ENCODE peak calls at places on chromosomes 12 and 14, in six cellular contexts. Z, T, C, D, V and Q are unnamed samples.

GRCh38 chr12:590206-590750 is 73.0 kb downstream of the NINJ2 start:
- DNase-seq in Z (no peak), T (no peak), C (no peak), D (no peak), V (no peak), Q (no peak)

GRCh38 chr12:3560295-3560620 is 69.3 kb downstream of the PRMT8 start:
- DNase-seq in Z (no peak), T (no peak), C (no peak), D (no peak), V (no peak), Q (no peak)

GRCh38 chr12:92133166-92133565 is 12.5 kb downstream of the BTG1 start:
- DNase-seq in Z (no peak), T (no peak), C (no peak), D (no peak), V (no peak), Q (peak)

GRCh38 chr14:59362533-59362932 is 102.6 kb downstream of the GPR135 start:
- DNase-seq in Z (no peak), T (peak), C (peak), D (no peak), V (no peak), Q (peak)

GRCh38 chr12:52029686-52030085 is 21.6 kb upstream of the NR4A1 start:
- DNase-seq in Z (no peak), T (peak), C (no peak), D (no peak), V (peak), Q (peak)

GRCh38 chr14:102342238-102342637 is 20.5 kb downstream of the CINP start:
- DNase-seq in Z (no peak), T (no peak), C (no peak), D (no peak), V (no peak), Q (no peak)

GRCh38 chr12:79023784-79024183 is 159.2 kb downstream of the SYT1 start:
- DNase-seq in Z (no peak), T (peak), C (peak), D (no peak), V (no peak), Q (peak)

GRCh38 chr14:101957406-101958234 is 6.8 kb upstream of the DYNC1H1 start:
- DNase-seq in Z (no peak), T (no peak), C (no peak), D (no peak), V (no peak), Q (no peak)

GRCh38 chr14:76201162-76201561 is 49.4 kb downstream of the GPATCH2L start:
- DNase-seq in Z (no peak), T (peak), C (peak), D (no peak), V (no peak), Q (peak)

GRCh38 chr14:100422556-100423420 is 99.6 kb downstream of the SLC25A47 start:
- DNase-seq in Z (no peak), T (peak), C (no peak), D (no peak), V (no peak), Q (peak)

GRCh38 chr12:77724367-77724957 is 106.2 kb upstream of the NAV3 start:
- DNase-seq in Z (no peak), T (peak), C (peak), D (no peak), V (no peak), Q (peak)

GRCh38 chr14:84361476-84361875 is 1168.5 kb upstream of the FLRT2 start:
- DNase-seq in Z (no peak), T (no peak), C (no peak), D (no peak), V (no peak), Q (no peak)

GRCh38 chr14:45664668-45665356 is 411.8 kb upstream of the MIS18BP1 start:
- DNase-seq in Z (no peak), T (no peak), C (no peak), D (no peak), V (peak), Q (no peak)

GRCh38 chr14:54186821-54187365 is 209.9 kb upstream of the CDKN3 start:
- DNase-seq in Z (no peak), T (no peak), C (no peak), D (no peak), V (peak), Q (no peak)

GRCh38 chr14:59199205-59199604 is 10.7 kb downstream of the DAAM1 start:
- DNase-seq in Z (no peak), T (no peak), C (peak), D (no peak), V (no peak), Q (no peak)

GRCh38 chr12:45216297-45216982 is 545 bp downstream of the ANO6 start:
- DNase-seq in Z (peak), T (peak), C (peak), D (peak), V (peak), Q (peak)

GRCh38 chr14:57291692-57292647 is 23.2 kb downstream of the AP5M1 start:
- DNase-seq in Z (no peak), T (no peak), C (no peak), D (no peak), V (no peak), Q (no peak)

GRCh38 chr14:50736932-50737419 is 68.9 kb upstream of the SAV1 start:
- DNase-seq in Z (no peak), T (no peak), C (no peak), D (no peak), V (no peak), Q (no peak)

GRCh38 chr12:110270125-110270962 is 10.7 kb upstream of the ATP2A2 start:
- DNase-seq in Z (no peak), T (peak), C (peak), D (peak), V (peak), Q (peak)

GRCh38 chr14:99118946-99119345 is 153.1 kb downstream of the BCL11B start:
- DNase-seq in Z (no peak), T (no peak), C (no peak), D (no peak), V (no peak), Q (no peak)

GRCh38 chr14:98965061-98965460 is 306.9 kb downstream of the BCL11B start:
- DNase-seq in Z (no peak), T (no peak), C (no peak), D (no peak), V (no peak), Q (no peak)

GRCh38 chr12:52850681-52851080 is 1.9 kb upstream of the KRT78 start:
- DNase-seq in Z (no peak), T (no peak), C (no peak), D (no peak), V (no peak), Q (no peak)

GRCh38 chr14:74619672-74620131 is 7.7 kb upstream of the LTBP2 start:
- DNase-seq in Z (no peak), T (peak), C (peak), D (peak), V (no peak), Q (peak)

GRCh38 chr12:33588082-33588712 is 148.6 kb upstream of the SYT10 start:
- DNase-seq in Z (peak), T (no peak), C (peak), D (no peak), V (no peak), Q (peak)

GRCh38 chr14:64844993-64845536 is 34.6 kb downstream of the SPTB start:
- DNase-seq in Z (no peak), T (no peak), C (no peak), D (no peak), V (no peak), Q (no peak)

GRCh38 chr12:12682284-12682683 is 13.7 kb downstream of the GPR19 start:
- DNase-seq in Z (no peak), T (no peak), C (no peak), D (no peak), V (no peak), Q (no peak)

GRCh38 chr14:100132161-100132902 is 27.1 kb downstream of the DEGS2 start:
- DNase-seq in Z (no peak), T (no peak), C (no peak), D (peak), V (no peak), Q (peak)

GRCh38 chr12:49888461-49889151 is 15.1 kb downstream of the FAIM2 start:
- DNase-seq in Z (no peak), T (no peak), C (no peak), D (no peak), V (peak), Q (no peak)

GRCh38 chr12:132081423-132081822 is 62.7 kb downstream of the DDX51 start:
- DNase-seq in Z (no peak), T (no peak), C (no peak), D (no peak), V (no peak), Q (no peak)

GRCh38 chr12:115810166-115810565 is 467.3 kb downstream of the MED13L start:
- DNase-seq in Z (no peak), T (no peak), C (no peak), D (no peak), V (no peak), Q (no peak)

GRCh38 chr12:70069221-70069811 is 173.9 kb upstream of the CNOT2 start:
- DNase-seq in Z (no peak), T (no peak), C (no peak), D (no peak), V (no peak), Q (no peak)

GRCh38 chr12:54282949-54283593 is 2.5 kb downstream of the HNRNPA1 start:
- DNase-seq in Z (peak), T (no peak), C (no peak), D (no peak), V (peak), Q (no peak)

GRCh38 chr12:57737467-57738141 is 938 bp downstream of the AGAP2 start:
- DNase-seq in Z (no peak), T (peak), C (no peak), D (no peak), V (peak), Q (no peak)
- H3K4me3 ChIP-seq in Z (no peak), T (peak), C (peak), D (peak), V (peak), Q (peak)

GRCh38 chr14:95173518-95173917 is 16.2 kb upstream of the DICER1 start:
- DNase-seq in Z (peak), T (no peak), C (no peak), D (no peak), V (no peak), Q (no peak)

DNA sequence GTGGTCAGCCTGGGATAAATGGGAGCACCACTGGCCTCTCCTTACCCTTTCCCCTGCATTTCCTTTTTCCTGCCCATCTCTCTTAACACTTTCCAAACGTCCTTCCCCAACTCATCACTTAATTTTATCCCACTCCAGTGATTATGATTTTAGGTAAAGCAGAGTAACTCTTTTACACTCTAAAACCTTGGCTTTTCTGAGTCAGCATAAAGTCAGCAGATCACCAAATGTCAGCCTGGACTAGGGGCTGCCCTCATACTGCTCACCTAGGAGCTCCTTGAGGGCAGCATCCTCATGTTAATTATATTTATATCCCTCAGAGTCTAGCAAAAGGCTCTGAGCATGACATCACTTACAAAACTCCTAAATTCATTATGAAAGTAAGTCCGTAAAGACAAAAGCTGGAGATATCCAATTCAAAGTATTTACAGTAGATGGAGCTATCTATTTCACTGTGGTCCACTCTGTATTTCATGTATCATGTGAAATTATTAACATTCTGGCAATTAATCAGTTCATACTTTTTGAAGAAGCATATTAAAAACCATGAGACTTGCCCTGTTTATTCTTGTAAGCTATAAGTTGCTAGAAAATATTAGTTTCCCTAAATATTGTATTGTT is 17.0 kb upstream of the DICER1 start:
- DNase-seq in Z (no peak), T (peak), C (peak), D (no peak), V (no peak), Q (peak)
- TF ChIP-seq CTCF in Z (no peak), T (no peak), C (peak), D (no peak), V (no peak), Q (no peak)

DNA sequence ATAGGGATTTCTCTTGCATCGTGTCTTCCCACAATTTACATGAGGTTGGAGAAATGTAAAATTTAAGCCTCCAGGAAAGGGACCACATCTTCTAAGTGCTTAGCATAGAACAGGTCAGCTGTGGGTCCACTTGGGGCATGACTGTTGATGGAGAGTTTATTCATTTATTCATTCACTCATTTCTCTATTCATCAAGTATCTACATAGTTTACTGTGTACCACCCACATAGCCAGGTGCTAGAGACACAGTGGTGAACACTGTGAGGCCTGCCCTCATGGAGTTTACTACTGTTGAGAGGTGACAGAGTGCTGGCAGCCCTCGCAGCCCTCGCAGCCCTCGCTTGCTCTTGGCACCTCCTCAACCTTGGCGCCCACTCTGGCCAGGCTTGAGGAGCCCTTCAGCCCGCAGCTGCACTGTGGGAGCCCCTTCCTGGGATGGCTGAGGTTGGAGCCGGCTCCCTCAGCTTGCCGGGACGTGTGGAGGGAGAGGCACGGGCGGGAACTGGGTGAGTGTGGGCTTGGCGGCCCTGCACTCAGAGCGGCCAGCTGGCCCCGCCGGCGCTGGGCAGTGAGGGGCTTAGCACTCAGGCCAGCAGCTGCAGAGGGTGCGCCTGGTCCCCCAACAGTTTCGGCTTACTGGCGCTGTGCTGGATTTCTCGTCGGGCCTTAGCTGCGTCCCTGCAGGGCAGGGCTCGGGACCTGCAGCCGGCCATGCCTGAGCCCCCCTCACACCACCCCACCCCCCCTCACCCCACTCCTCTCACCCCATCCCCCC is 1.7 kb upstream of the JPH4 start:
- DNase-seq in Z (no peak), T (no peak), C (no peak), D (no peak), V (no peak), Q (no peak)
- H3K4me3 ChIP-seq in Z (no peak), T (no peak), C (no peak), D (no peak), V (no peak), Q (no peak)

GRCh38 chr14:20823859-20824258 is 21.2 kb upstream of the RNASE1 start:
- DNase-seq in Z (no peak), T (no peak), C (no peak), D (no peak), V (no peak), Q (no peak)

GRCh38 chr14:20820063-20820904 is 17.6 kb upstream of the RNASE1 start:
- DNase-seq in Z (no peak), T (no peak), C (no peak), D (no peak), V (no peak), Q (no peak)

DNA sequence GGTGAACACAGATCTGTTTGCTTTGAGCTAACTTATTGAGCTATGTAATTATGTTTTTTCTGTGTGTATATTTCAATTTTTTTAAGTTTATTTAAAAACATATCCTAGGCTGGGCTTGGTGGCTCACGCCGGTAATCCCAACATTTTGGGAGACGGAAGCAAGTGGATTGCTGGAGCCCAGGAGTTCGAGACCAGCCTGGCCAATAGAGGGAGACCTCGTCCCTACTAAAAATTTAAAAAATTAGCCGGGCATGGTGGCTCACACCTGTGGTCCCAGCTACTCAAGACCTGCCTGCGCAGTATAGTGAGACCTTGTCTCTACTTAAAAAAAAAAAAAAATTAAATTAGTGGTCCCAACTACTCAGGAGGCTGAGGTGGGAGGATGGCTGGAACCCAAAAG is 16.2 kb upstream of the RNASE1 start:
- DNase-seq in Z (no peak), T (no peak), C (no peak), D (no peak), V (no peak), Q (no peak)
- TF ChIP-seq CTCF in Z (no peak), T (no peak), C (no peak), D (no peak), V (peak), Q (no peak)

GRCh38 chr14:68459480-68460136 is 333.3 kb downstream of the ZFP36L1 start:
- DNase-seq in Z (no peak), T (no peak), C (no peak), D (no peak), V (no peak), Q (no peak)
- H3K4me3 ChIP-seq in Z (no peak), T (no peak), C (no peak), D (no peak), V (no peak), Q (no peak)

DNA sequence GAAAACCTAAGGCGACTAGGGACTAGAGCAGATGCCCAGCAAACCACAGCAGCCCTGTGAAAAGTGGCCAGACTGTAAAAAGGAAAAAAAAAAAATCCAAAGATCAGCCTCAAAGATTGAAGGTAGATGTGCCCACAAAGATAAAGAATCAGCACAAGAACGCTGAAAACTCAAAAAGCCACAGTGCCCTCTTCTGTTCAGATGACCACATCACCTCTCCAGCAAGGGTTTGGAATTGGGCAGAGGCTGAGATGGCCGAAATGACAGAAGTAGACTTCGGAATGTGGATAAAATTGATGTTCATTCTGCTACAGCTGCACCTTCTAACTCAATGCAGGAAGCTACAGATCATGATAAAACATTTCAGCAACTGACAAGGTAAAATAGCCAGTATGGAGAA is 154.4 kb downstream of the GPHN start:
- DNase-seq in Z (no peak), T (no peak), C (peak), D (no peak), V (peak), Q (peak)
- TF ChIP-seq CTCF in Z (no peak), T (peak), C (peak), D (no peak), V (peak), Q (peak)

GRCh38 chr14:93019970-93020369 is 95.8 kb downstream of the ITPK1 start:
- DNase-seq in Z (no peak), T (no peak), C (no peak), D (no peak), V (no peak), Q (no peak)
- H3K4me3 ChIP-seq in Z (no peak), T (no peak), C (no peak), D (no peak), V (no peak), Q (no peak)

DNA sequence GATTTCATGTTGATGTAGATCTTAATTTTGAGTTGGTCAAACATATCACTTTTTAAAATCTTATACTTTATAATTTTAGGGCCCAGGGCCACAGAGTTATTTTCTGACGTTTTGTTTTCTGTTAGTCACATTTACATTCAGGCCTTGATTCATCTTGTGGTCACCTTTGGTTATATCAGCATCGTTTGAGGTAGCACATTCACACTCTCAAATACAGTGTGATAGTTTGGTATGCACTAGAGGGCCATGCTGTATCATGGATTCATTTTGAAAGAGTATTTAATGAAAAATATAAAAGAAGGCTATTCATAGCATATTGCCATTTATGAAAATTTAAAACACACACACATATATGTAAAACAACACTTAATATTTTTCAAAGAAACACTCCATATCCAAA is 274.6 kb downstream of the RAD51B start:
- DNase-seq in Z (no peak), T (no peak), C (peak), D (no peak), V (no peak), Q (no peak)
- TF ChIP-seq CTCF in Z (no peak), T (no peak), C (no peak), D (no peak), V (no peak), Q (no peak)

GRCh38 chr14:43692706-43693105 is 814.4 kb downstream of the FSCB start:
- DNase-seq in Z (no peak), T (no peak), C (no peak), D (no peak), V (no peak), Q (peak)
- H3K4me3 ChIP-seq in Z (no peak), T (no peak), C (no peak), D (no peak), V (no peak), Q (no peak)

GRCh38 chr14:106378191-106378590 is 851.8 kb downstream of the TMEM121 start:
- DNase-seq in Z (peak), T (no peak), C (no peak), D (no peak), V (no peak), Q (no peak)
- TF ChIP-seq CTCF in Z (peak), T (no peak), C (no peak), D (no peak), V (peak), Q (no peak)